ENCODE peak calls at places on chromosome 15, in four cellular contexts. R, H, J and N are unnamed samples.

GRCh38 chr15:68281008-68281407 is 3.5 kb downstream of the FEM1B start:
- DNase-seq in H (no peak), J (no peak), R (no peak), N (no peak)

GRCh38 chr15:89898628-89899302 is 5.0 kb upstream of the AP3S2 start:
- DNase-seq in J (peak; percentile 44), H (no peak), R (peak; percentile 77), N (no peak)

GRCh38 chr15:64521726-64522164 is 61.4 kb downstream of the ZNF609 start:
- DNase-seq in R (peak; percentile 74), J (peak; percentile 80), H (no peak), N (peak; percentile 97)

GRCh38 chr15:82646250-82647044 is 716 bp downstream of the CPEB1 start:
- DNase-seq in R (peak; percentile 12), J (no peak), H (peak; percentile 19), N (no peak)

GRCh38 chr15:100762913-100763627 is 116.6 kb upstream of the ALDH1A3 start:
- DNase-seq in H (no peak), R (no peak), J (peak; percentile 11), N (no peak)

GRCh38 chr15:90046289-90046688 is 45.2 kb downstream of the ZNF710 start:
- DNase-seq in H (no peak), R (no peak), J (no peak), N (no peak)

GRCh38 chr15:75049392-75049791 is 26.0 kb downstream of the PPCDC start:
- DNase-seq in H (peak; percentile 58), R (no peak), J (no peak), N (no peak)

GRCh38 chr15:86403914-86404583 is 324.4 kb downstream of the AGBL1 start:
- DNase-seq in H (no peak), J (no peak), R (no peak), N (no peak)

GRCh38 chr15:64855206-64856000 is 13.7 kb downstream of the PLEKHO2 start:
- DNase-seq in J (peak; percentile 63), R (no peak), H (no peak), N (no peak)

GRCh38 chr15:63362196-63362595 is 19.4 kb downstream of the CA12 start:
- DNase-seq in R (no peak), J (no peak), H (no peak), N (no peak)